ENCODE peak calls at places on chromosomes 7 and 10, in six cellular contexts. C, L, B, A, H and R are unnamed samples.

GRCh38 chr7:45184326-45185027 is 26.9 kb downstream of the RAMP3 start:
- DNase-seq in L (no peak), A (no peak), B (no peak), C (no peak), H (no peak), R (no peak)

GRCh38 chr7:110983822-110984456 is 107.0 kb upstream of the LRRN3 start:
- DNase-seq in C (no peak), A (no peak), B (no peak), H (no peak), L (no peak), R (no peak)

GRCh38 chr10:119250641-119251314 is 43.4 kb downstream of the GRK5 start:
- DNase-seq in A (no peak), H (no peak), B (no peak), L (no peak), C (peak), R (no peak)

GRCh38 chr7:8133955-8134733 is 127.8 kb downstream of the ICA1 start:
- DNase-seq in C (no peak), B (no peak), A (no peak), L (no peak), H (no peak), R (peak)

GRCh38 chr10:63522129-63522687 is 1.0 kb downstream of the REEP3 start:
- DNase-seq in C (peak), A (no peak), B (no peak), H (no peak), L (peak), R (peak)

GRCh38 chr10:24642921-24643678 is 80.6 kb downstream of the ARHGAP21 start:
- DNase-seq in C (peak), A (no peak), L (peak), B (peak), H (peak), R (peak)

GRCh38 chr7:37993060-37993501 is 72.6 kb downstream of the EPDR1 start:
- DNase-seq in B (no peak), A (no peak), C (no peak), L (no peak), H (no peak), R (peak)

GRCh38 chr10:94630017-94630688 is 53.4 kb upstream of the CYP2C18 start:
- DNase-seq in A (peak), C (peak), B (peak), H (peak), L (peak), R (peak)

GRCh38 chr7:28096713-28097112 is 83.9 kb downstream of the JAZF1 start:
- DNase-seq in C (peak), H (peak), B (peak), L (peak), A (peak), R (peak)

GRCh38 chr10:34908472-34908871 is 93.4 kb upstream of the PARD3 start:
- DNase-seq in C (peak), A (no peak), H (no peak), L (no peak), B (no peak), R (no peak)

GRCh38 chr10:42755028-42755451 is 27.6 kb upstream of the BMS1 start:
- DNase-seq in H (peak), C (no peak), B (peak), L (no peak), A (no peak), R (no peak)

GRCh38 chr10:47456096-47456485 is 27.8 kb downstream of the ANXA8 start:
- DNase-seq in B (no peak), L (no peak), C (no peak), A (no peak), H (no peak), R (no peak)

GRCh38 chr10:125880719-125881118 is 373 bp downstream of the DHX32 start:
- DNase-seq in B (peak), A (no peak), C (peak), H (peak), L (no peak), R (no peak)

GRCh38 chr10:14296081-14296709 is 34.5 kb downstream of the FRMD4A start:
- DNase-seq in A (no peak), H (no peak), B (no peak), C (no peak), L (no peak), R (no peak)

GRCh38 chr7:86950944-86951343 is 108.5 kb downstream of the ELAPOR2 start:
- DNase-seq in H (no peak), C (no peak), B (no peak), A (no peak), L (no peak), R (no peak)

GRCh38 chr7:81625311-81625651 is 144.6 kb downstream of the HGF start:
- DNase-seq in L (no peak), H (no peak), A (no peak), B (no peak), C (no peak), R (no peak)

GRCh38 chr7:157431951-157432540 is 95.2 kb downstream of the DNAJB6 start:
- DNase-seq in C (no peak), B (no peak), H (no peak), A (no peak), L (no peak), R (no peak)

GRCh38 chr10:75097666-75098285 is 13.7 kb upstream of the SAMD8 start:
- DNase-seq in B (peak), A (no peak), H (peak), L (peak), C (peak), R (no peak)

GRCh38 chr10:29426420-29426819 is 137.6 kb downstream of the LYZL1 start:
- DNase-seq in B (no peak), A (no peak), C (no peak), L (no peak), H (no peak), R (no peak)

GRCh38 chr7:16918288-16918895 is 36.6 kb upstream of the AGR3 start:
- DNase-seq in B (peak), C (peak), A (peak), H (peak), L (peak), R (peak)

GRCh38 chr7:33604015-33604414 is 301.3 kb upstream of the BMPER start:
- DNase-seq in B (no peak), A (no peak), C (peak), L (no peak), H (no peak), R (no peak)

GRCh38 chr10:113552014-113552413 is 839 bp upstream of the HABP2 start:
- DNase-seq in B (no peak), L (no peak), A (no peak), C (no peak), H (no peak), R (no peak)

GRCh38 chr10:62045765-62046521 is 144.4 kb downstream of the ARID5B start:
- DNase-seq in L (peak), B (no peak), C (peak), A (peak), H (no peak), R (peak)

GRCh38 chr7:130982160-130982638 is 248.2 kb upstream of the KLF14 start:
- DNase-seq in C (peak), H (peak), L (peak), A (peak), B (peak), R (peak)

GRCh38 chr10:59907918-59908807 is 1.8 kb upstream of the CCDC6 start:
- DNase-seq in L (peak), H (peak), A (peak), C (peak), B (peak), R (peak)

GRCh38 chr7:150903627-150904026 is 51.3 kb downstream of the AOC1 start:
- DNase-seq in C (peak), H (no peak), L (no peak), B (no peak), A (no peak), R (no peak)

GRCh38 chr7:45407730-45408406 is 166.3 kb upstream of the ADCY1 start:
- DNase-seq in A (no peak), B (peak), L (no peak), C (no peak), H (peak), R (no peak)

GRCh38 chr10:32889631-32890212 is 68.3 kb downstream of the ITGB1 start:
- DNase-seq in H (no peak), C (no peak), A (no peak), B (no peak), L (no peak), R (peak)

GRCh38 chr7:67753891-67754290 is 757.3 kb downstream of the TYW1 start:
- DNase-seq in L (no peak), B (no peak), A (no peak), C (no peak), H (no peak), R (no peak)

GRCh38 chr7:1912472-1913289 is 242.6 kb downstream of the ELFN1 start:
- DNase-seq in L (no peak), H (no peak), C (peak), B (no peak), A (no peak), R (no peak)

GRCh38 chr7:55568613-55569268 is 3.6 kb downstream of the VOPP1 start:
- DNase-seq in H (no peak), C (peak), B (no peak), L (no peak), A (no peak), R (no peak)

GRCh38 chr10:57579926-57580325 is 687.8 kb downstream of the IPMK start:
- DNase-seq in C (peak), A (peak), B (peak), L (peak), H (peak), R (peak)

GRCh38 chr7:128931965-128932861 is 5.5 kb upstream of the IRF5 start:
- DNase-seq in B (no peak), C (no peak), L (no peak), H (no peak), A (no peak), R (no peak)

GRCh38 chr7:128934361-128935352 is 3.1 kb upstream of the IRF5 start:
- DNase-seq in H (no peak), C (no peak), L (peak), B (no peak), A (no peak), R (no peak)

GRCh38 chr7:128931186-128931798 is 6.4 kb upstream of the IRF5 start:
- DNase-seq in L (no peak), C (no peak), H (no peak), A (no peak), B (no peak), R (no peak)

GRCh38 chr7:128936798-128937197 is 929 bp upstream of the IRF5 start:
- DNase-seq in C (no peak), A (no peak), L (no peak), H (no peak), B (no peak), R (no peak)

GRCh38 chr7:128932862-128933821 is 4.6 kb upstream of the IRF5 start:
- DNase-seq in A (no peak), L (peak), H (no peak), B (no peak), C (no peak), R (peak)
- H3K4me3 ChIP-seq in A (no peak), L (no peak), H (no peak), B (no peak), C (no peak), R (peak)

GRCh38 chr7:89103564-89103963 is 308.0 kb upstream of the TEX47 start:
- DNase-seq in H (peak), A (no peak), C (no peak), B (no peak), L (no peak), R (no peak)

DNA sequence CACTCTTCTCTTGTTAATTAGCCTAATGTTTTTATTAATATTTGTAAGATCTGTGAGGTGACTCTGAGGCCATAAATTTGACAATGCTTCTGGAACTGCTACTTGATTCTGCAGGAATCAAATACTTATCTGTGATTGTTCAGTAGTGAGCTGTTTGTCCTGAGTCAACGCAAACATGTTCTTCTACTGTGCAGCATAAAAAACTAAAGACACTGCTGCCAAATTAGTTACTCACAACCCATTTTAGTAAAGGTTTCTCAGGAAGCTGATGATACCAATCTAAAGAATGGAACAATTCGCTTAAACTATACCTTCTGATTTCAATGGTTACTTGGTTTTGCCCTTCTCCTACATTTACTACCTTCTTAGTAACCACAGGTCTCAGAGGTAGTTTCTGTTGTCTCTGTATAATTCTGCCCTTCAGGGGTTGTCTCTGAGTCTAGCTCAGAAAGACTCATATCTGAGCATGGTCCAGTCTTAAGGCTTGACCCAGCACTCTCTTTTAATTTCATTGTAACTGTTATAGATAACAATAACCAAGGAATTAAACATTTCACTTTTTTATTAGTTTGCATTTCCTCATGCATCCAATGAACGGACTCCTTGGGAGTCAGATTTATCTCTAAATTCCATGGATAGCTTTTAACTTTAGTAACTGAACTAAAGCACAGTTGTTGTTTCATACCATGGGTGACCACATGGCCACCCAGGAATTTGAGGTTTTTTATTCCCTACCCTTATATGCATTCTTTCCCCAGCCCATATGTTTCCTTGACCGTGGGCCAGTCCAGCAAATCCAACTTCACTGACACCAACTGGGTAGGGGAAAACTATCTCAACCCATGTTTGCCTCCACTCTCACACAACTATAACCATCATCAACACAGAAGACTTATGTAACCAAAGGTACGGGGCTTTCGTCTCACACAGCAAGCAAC is 309.5 kb upstream of the TEX47 start:
- DNase-seq in C (no peak), A (no peak), L (no peak), B (no peak), H (no peak), R (no peak)
- H3K4me2 ChIP-seq in C (no peak), A (no peak), L (no peak), B (no peak), H (peak), R (no peak)

DNA sequence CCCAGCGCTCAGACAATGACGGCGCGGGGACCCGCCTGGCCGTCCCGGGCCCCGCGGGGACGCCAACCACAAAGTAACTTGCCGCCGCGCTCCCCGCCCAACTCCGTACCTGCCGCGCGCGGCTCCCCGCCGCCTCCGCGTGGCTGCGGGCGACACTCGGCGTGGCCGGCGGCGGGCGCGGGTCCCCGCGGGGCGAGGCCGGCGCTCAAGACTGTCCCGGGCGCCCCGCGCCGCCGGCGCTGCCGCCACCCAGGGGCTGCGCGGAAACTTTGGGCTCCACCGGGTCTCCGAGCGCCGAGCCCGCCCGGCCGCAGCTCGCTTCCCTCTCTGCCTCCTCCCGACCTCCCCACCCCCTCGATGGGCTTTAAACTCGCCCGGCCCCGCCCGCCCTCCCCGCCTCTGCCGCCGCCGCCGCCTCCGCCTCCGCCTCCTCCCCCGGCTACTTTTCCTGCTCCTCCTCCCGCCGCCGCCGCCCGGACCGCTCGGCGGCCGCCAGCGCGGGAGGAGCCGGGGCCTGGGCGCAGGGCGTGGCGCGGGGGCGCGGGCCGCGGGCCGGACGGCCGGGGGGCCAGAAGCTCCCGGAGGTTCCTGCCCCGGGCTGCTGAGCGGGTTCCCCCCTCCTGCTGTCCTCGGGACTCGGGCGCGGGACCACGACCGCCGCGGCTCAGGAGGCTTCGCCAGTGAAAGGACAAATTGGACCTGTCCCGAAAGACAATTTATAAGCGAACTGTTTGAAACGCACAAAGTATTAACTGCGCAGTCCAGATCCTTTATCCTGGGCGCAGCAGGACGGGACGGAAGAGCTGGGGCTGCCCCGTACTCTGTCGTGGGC is 10.6 kb upstream of the GRB10 start:
- DNase-seq in B (peak), H (peak), L (no peak), A (peak), C (peak), R (peak)
- H3K4me3 ChIP-seq in B (peak), H (peak), L (no peak), A (peak), C (peak), R (peak)

DNA sequence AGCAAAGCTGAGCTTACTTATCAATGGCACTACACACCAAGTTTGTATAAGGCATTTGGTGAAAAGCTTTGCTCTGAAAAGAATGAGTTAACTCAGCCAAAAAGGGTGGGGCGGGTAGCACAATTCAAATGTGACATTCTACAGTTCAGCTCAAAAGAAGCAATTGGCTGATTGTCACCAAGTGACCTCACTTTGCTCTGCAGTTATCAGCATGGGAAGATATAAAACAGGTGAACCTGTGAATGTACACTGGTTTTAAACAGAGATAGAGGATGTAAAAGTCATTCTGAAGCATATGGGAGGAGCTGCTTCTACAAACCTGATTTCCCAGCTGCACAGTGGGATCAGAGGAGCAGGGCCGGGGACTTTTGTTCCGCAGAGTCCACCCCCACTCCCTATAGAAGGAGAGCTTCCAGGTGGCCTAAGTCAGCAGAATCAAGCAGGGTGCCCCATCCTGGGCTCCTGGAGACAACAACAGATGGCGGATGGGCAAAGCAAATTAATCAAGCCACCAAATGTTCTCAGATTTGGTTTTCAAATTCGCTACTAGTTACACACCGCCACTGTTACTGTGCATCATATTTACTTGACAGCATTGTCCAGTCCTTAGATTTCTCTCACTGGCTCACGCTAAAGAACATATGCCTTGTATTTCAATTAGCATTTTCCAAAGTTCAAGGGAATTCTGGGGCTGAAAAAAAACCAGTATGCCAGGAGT is 27.5 kb upstream of the NPVF start:
- DNase-seq in H (no peak), A (no peak), L (no peak), C (no peak), B (peak), R (no peak)
- H3K4me2 ChIP-seq in H (no peak), A (no peak), L (no peak), C (no peak), B (peak), R (no peak)

DNA sequence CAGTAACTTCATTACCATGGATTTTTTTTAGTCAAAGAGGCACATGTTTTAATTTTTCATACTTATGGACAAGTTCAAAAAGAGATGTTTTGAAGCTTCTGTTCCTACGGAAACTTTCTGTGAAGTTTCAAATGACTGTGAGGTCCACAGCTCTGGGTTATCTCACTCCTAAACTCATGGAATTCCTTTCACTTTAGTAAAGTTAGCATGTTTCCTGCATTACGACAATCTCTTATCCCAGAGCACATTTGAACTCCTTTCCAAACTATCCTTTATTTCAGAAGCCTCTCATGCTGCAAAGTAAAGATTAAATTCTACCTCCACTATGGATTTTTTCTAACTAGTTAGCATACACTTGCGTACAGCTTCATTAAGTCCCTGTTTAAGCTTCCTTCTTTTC is 15.3 kb upstream of the ADD3 start:
- DNase-seq in H (no peak), B (no peak), A (no peak), C (peak), L (no peak), R (no peak)
- H3K4me3 ChIP-seq in H (no peak), B (no peak), A (no peak), C (no peak), L (no peak), R (no peak)

GRCh38 chr10:101783736-101784118 is 481 bp upstream of the NPM3 start:
- DNase-seq in A (no peak), B (peak), C (peak), H (peak), L (no peak), R (no peak)

GRCh38 chr10:101782811-101783735 is at the start of gene NPM3:
- DNase-seq in L (peak), H (peak), B (peak), C (peak), A (peak), R (peak)

GRCh38 chr10:101784558-101784957 is 1.3 kb upstream of the NPM3 start:
- DNase-seq in C (no peak), B (no peak), L (no peak), H (no peak), A (no peak), R (no peak)

GRCh38 chr10:101781984-101782810 is 1.0 kb downstream of the NPM3 start:
- DNase-seq in H (no peak), B (no peak), L (peak), C (no peak), A (no peak), R (no peak)

GRCh38 chr10:101785801-101786200 is 2.6 kb upstream of the NPM3 start:
- DNase-seq in H (no peak), C (no peak), A (no peak), B (no peak), L (no peak), R (no peak)
- H3K4me2 ChIP-seq in H (no peak), C (no peak), A (no peak), B (no peak), L (no peak), R (no peak)

GRCh38 chr7:99127636-99128035 is 16.3 kb downstream of the SMURF1 start:
- DNase-seq in B (no peak), L (no peak), H (no peak), C (peak), A (no peak), R (no peak)
- H3K4me3 ChIP-seq in B (no peak), L (no peak), H (no peak), C (no peak), A (no peak), R (no peak)

GRCh38 chr10:93475227-93475626 is 6.9 kb downstream of the MYOF start:
- DNase-seq in L (no peak), C (no peak), H (no peak), B (no peak), A (no peak), R (no peak)

GRCh38 chr10:93475871-93476270 is 6.3 kb downstream of the MYOF start:
- DNase-seq in H (no peak), C (peak), L (no peak), A (no peak), B (no peak), R (no peak)

GRCh38 chr10:93473161-93473560 is 9.0 kb downstream of the MYOF start:
- DNase-seq in L (no peak), A (no peak), H (no peak), C (no peak), B (no peak), R (no peak)

GRCh38 chr10:93471110-93471651 is 11.0 kb downstream of the MYOF start:
- DNase-seq in C (peak), H (no peak), A (no peak), B (no peak), L (no peak), R (no peak)

GRCh38 chr10:93473804-93474472 is 8.2 kb downstream of the MYOF start:
- DNase-seq in H (no peak), C (no peak), L (no peak), B (no peak), A (no peak), R (no peak)
- H3K4me2 ChIP-seq in H (no peak), C (no peak), L (no peak), B (no peak), A (no peak), R (no peak)